ENCODE peak calls at places on chromosome 2, in four cellular contexts. One of them, this sample, is unnamed.

GRCh38 chr2:22455086-22455485 is 929.9 kb upstream of the KLHL29 start:
- DNase-seq in activated CD8-positive, alpha-beta memory T cell treated with anti-CD3 and anti-CD28 coated beads for 4 hours: no peak
- DNase-seq in endothelial cell: no peak
- DNase-seq in T-helper 9 cell: no peak
- DNase-seq in this sample: no peak

GRCh38 chr2:110101280-110101844 is 14.3 kb downstream of the MALL start:
- DNase-seq in T-helper 9 cell: no peak
- DNase-seq in activated CD8-positive, alpha-beta memory T cell treated with anti-CD3 and anti-CD28 coated beads for 4 hours: no peak
- DNase-seq in endothelial cell: peak
- DNase-seq in this sample: peak

GRCh38 chr2:52145005-52145404 is 1113.1 kb upstream of the NRXN1 start:
- DNase-seq in activated CD8-positive, alpha-beta memory T cell treated with anti-CD3 and anti-CD28 coated beads for 4 hours: no peak
- DNase-seq in T-helper 9 cell: no peak
- DNase-seq in endothelial cell: no peak
- DNase-seq in this sample: no peak

GRCh38 chr2:224271854-224272620 is 129.9 kb downstream of the FAM124B start:
- DNase-seq in activated CD8-positive, alpha-beta memory T cell treated with anti-CD3 and anti-CD28 coated beads for 4 hours: no peak
- DNase-seq in endothelial cell: no peak
- DNase-seq in T-helper 9 cell: no peak
- DNase-seq in this sample: no peak

GRCh38 chr2:17813742-17814458 is 2.4 kb upstream of the MSGN1 start:
- DNase-seq in activated CD8-positive, alpha-beta memory T cell treated with anti-CD3 and anti-CD28 coated beads for 4 hours: no peak
- DNase-seq in T-helper 9 cell: no peak
- DNase-seq in endothelial cell: no peak
- DNase-seq in this sample: no peak

GRCh38 chr2:225223301-225223700 is 176.2 kb upstream of the NYAP2 start:
- DNase-seq in T-helper 9 cell: no peak
- DNase-seq in endothelial cell: no peak
- DNase-seq in activated CD8-positive, alpha-beta memory T cell treated with anti-CD3 and anti-CD28 coated beads for 4 hours: no peak
- DNase-seq in this sample: no peak

GRCh38 chr2:693606-694005 is 16.4 kb upstream of the TMEM18 start:
- DNase-seq in endothelial cell: no peak
- DNase-seq in T-helper 9 cell: no peak
- DNase-seq in activated CD8-positive, alpha-beta memory T cell treated with anti-CD3 and anti-CD28 coated beads for 4 hours: no peak
- DNase-seq in this sample: no peak

GRCh38 chr2:17879137-17879912 is 858 bp downstream of the KCNS3 start:
- DNase-seq in activated CD8-positive, alpha-beta memory T cell treated with anti-CD3 and anti-CD28 coated beads for 4 hours: no peak
- DNase-seq in endothelial cell: peak
- DNase-seq in T-helper 9 cell: no peak
- DNase-seq in this sample: no peak

GRCh38 chr2:135130751-135131150 is 78.7 kb downstream of the RAB3GAP1 start:
- DNase-seq in activated CD8-positive, alpha-beta memory T cell treated with anti-CD3 and anti-CD28 coated beads for 4 hours: no peak
- DNase-seq in T-helper 9 cell: no peak
- DNase-seq in endothelial cell: no peak
- DNase-seq in this sample: no peak

GRCh38 chr2:62770629-62771028 is 65.1 kb downstream of the EHBP1 start:
- DNase-seq in T-helper 9 cell: no peak
- DNase-seq in endothelial cell: no peak
- DNase-seq in activated CD8-positive, alpha-beta memory T cell treated with anti-CD3 and anti-CD28 coated beads for 4 hours: no peak
- DNase-seq in this sample: no peak

GRCh38 chr2:168913171-168913484 is 12.0 kb downstream of the G6PC2 start:
- DNase-seq in endothelial cell: no peak
- DNase-seq in T-helper 9 cell: no peak
- DNase-seq in activated CD8-positive, alpha-beta memory T cell treated with anti-CD3 and anti-CD28 coated beads for 4 hours: no peak
- DNase-seq in this sample: no peak

GRCh38 chr2:24434576-24434975 is 56.5 kb upstream of the NCOA1 start:
- DNase-seq in activated CD8-positive, alpha-beta memory T cell treated with anti-CD3 and anti-CD28 coated beads for 4 hours: no peak
- DNase-seq in endothelial cell: no peak
- DNase-seq in T-helper 9 cell: no peak
- DNase-seq in this sample: no peak

GRCh38 chr2:117336496-117336895 is 478.0 kb upstream of the DDX18 start:
- DNase-seq in activated CD8-positive, alpha-beta memory T cell treated with anti-CD3 and anti-CD28 coated beads for 4 hours: no peak
- DNase-seq in T-helper 9 cell: no peak
- DNase-seq in endothelial cell: no peak
- DNase-seq in this sample: no peak

GRCh38 chr2:8437949-8438400 is 243.9 kb upstream of the ID2 start:
- DNase-seq in T-helper 9 cell: no peak
- DNase-seq in activated CD8-positive, alpha-beta memory T cell treated with anti-CD3 and anti-CD28 coated beads for 4 hours: no peak
- DNase-seq in endothelial cell: no peak
- DNase-seq in this sample: no peak

GRCh38 chr2:8039732-8040131 is 642.1 kb upstream of the ID2 start:
- DNase-seq in T-helper 9 cell: no peak
- DNase-seq in endothelial cell: no peak
- DNase-seq in activated CD8-positive, alpha-beta memory T cell treated with anti-CD3 and anti-CD28 coated beads for 4 hours: no peak
- DNase-seq in this sample: no peak

GRCh38 chr2:18987592-18988073 is 370.8 kb downstream of the OSR1 start:
- DNase-seq in activated CD8-positive, alpha-beta memory T cell treated with anti-CD3 and anti-CD28 coated beads for 4 hours: no peak
- DNase-seq in T-helper 9 cell: no peak
- DNase-seq in endothelial cell: no peak
- DNase-seq in this sample: no peak

GRCh38 chr2:147679664-147680502 is 164.9 kb upstream of the ACVR2A start:
- DNase-seq in activated CD8-positive, alpha-beta memory T cell treated with anti-CD3 and anti-CD28 coated beads for 4 hours: no peak
- DNase-seq in endothelial cell: no peak
- DNase-seq in T-helper 9 cell: no peak
- DNase-seq in this sample: no peak

GRCh38 chr2:26639685-26640240 is 1.4 kb downstream of the CIB4 start:
- DNase-seq in activated CD8-positive, alpha-beta memory T cell treated with anti-CD3 and anti-CD28 coated beads for 4 hours: no peak
- DNase-seq in T-helper 9 cell: no peak
- DNase-seq in endothelial cell: no peak
- DNase-seq in this sample: no peak

GRCh38 chr2:231452799-231453508 is 11.3 kb downstream of the NCL start:
- DNase-seq in T-helper 9 cell: no peak
- DNase-seq in activated CD8-positive, alpha-beta memory T cell treated with anti-CD3 and anti-CD28 coated beads for 4 hours: no peak
- DNase-seq in endothelial cell: no peak
- DNase-seq in this sample: no peak

GRCh38 chr2:96715658-96716057 is 24.2 kb downstream of the LMAN2L start:
- DNase-seq in T-helper 9 cell: no peak
- DNase-seq in activated CD8-positive, alpha-beta memory T cell treated with anti-CD3 and anti-CD28 coated beads for 4 hours: no peak
- DNase-seq in endothelial cell: no peak
- DNase-seq in this sample: no peak

GRCh38 chr2:9638532-9638931 is 7.7 kb upstream of the YWHAQ start:
- DNase-seq in T-helper 9 cell: no peak
- DNase-seq in endothelial cell: no peak
- DNase-seq in activated CD8-positive, alpha-beta memory T cell treated with anti-CD3 and anti-CD28 coated beads for 4 hours: no peak
- DNase-seq in this sample: no peak

GRCh38 chr2:232942831-232943230 is 70.2 kb downstream of the NGEF start:
- DNase-seq in activated CD8-positive, alpha-beta memory T cell treated with anti-CD3 and anti-CD28 coated beads for 4 hours: no peak
- DNase-seq in T-helper 9 cell: no peak
- DNase-seq in endothelial cell: no peak
- DNase-seq in this sample: no peak